ENCODE peak calls at places on chromosomes 1 and 21, in five cellular contexts. Q is CD8-positive, alpha-beta memory T cell; D is non-pigmented ciliary epithelial cell; F is foreskin keratinocyte; N is stimulated activated CD8-positive, alpha-beta memory T cell treated with anti-CD3 and anti-CD28 coated beads, Interleukin-15, amount 100 ng/mL, for 24 hours. K is an unnamed sample.

GRCh38 chr1:93620841-93621210 is 60.8 kb downstream of the BCAR3 start:
- DNase-seq in F (no peak), D (no peak), N (no peak), Q (no peak), K (no peak)

GRCh38 chr21:14864211-14865021 is 200.4 kb downstream of the NRIP1 start:
- DNase-seq in D (no peak), F (no peak), Q (no peak), N (no peak), K (peak; percentile 73)

GRCh38 chr1:220028496-220028895 is 17.8 kb downstream of the EPRS1 start:
- DNase-seq in N (no peak), Q (no peak), F (no peak), D (no peak), K (no peak)

GRCh38 chr1:202101182-202101581 is 21.5 kb upstream of the GPR37L1 start:
- DNase-seq in Q (no peak), D (no peak), F (no peak), N (no peak), K (no peak)

GRCh38 chr1:204990059-204990664 is 52.9 kb upstream of the CNTN2 start:
- DNase-seq in F (no peak), D (no peak), Q (no peak), N (no peak), K (peak; percentile 41)

GRCh38 chr1:11528636-11529121 is 49.7 kb downstream of the DISP3 start:
- DNase-seq in D (no peak), N (no peak), F (no peak), Q (no peak), K (no peak)

GRCh38 chr1:171484760-171485374 is 463 bp upstream of the PRRC2C start:
- DNase-seq in Q (no peak), N (no peak), F (no peak), D (no peak), K (no peak)

GRCh38 chr1:164515221-164515620 is 43.8 kb upstream of the PBX1 start:
- DNase-seq in F (no peak), D (no peak), Q (no peak), N (no peak), K (no peak)

GRCh38 chr1:197222025-197222685 is 45.9 kb upstream of the CRB1 start:
- DNase-seq in Q (no peak), N (no peak), F (peak; percentile 40), D (no peak), K (no peak)

GRCh38 chr1:225846331-225847310 is 35.6 kb downstream of the TMEM63A start:
- DNase-seq in N (no peak), F (no peak), D (no peak), Q (no peak), K (no peak)

GRCh38 chr1:192592981-192593683 is 17.6 kb downstream of the RGS1 start:
- DNase-seq in D (no peak), Q (no peak), N (no peak), F (no peak), K (no peak)

GRCh38 chr1:234775477-234776246 is 165.7 kb upstream of the IRF2BP2 start:
- DNase-seq in N (no peak), D (no peak), Q (no peak), F (no peak), K (no peak)

GRCh38 chr1:20735581-20736111 is 3.1 kb upstream of the SH2D5 start:
- DNase-seq in F (peak; percentile 99), N (no peak), Q (no peak), D (no peak), K (peak; percentile 3)

GRCh38 chr1:151197863-151198253 is 494 bp upstream of the PIP5K1A start:
- DNase-seq in D (no peak), Q (no peak), F (no peak), N (no peak), K (peak; percentile 7)

GRCh38 chr1:72177711-72178110 is 104.6 kb downstream of the NEGR1 start:
- DNase-seq in F (peak; percentile 8), D (no peak), Q (no peak), N (no peak), K (peak; percentile 16)

GRCh38 chr1:184972281-184973055 is 1.8 kb downstream of the NIBAN1 start:
- DNase-seq in N (no peak), Q (no peak), F (peak; percentile 50), D (no peak), K (peak; percentile 18)

GRCh38 chr1:223844962-223845809 is 561 bp downstream of the TP53BP2 start:
- DNase-seq in Q (peak; percentile 68), D (no peak), F (no peak), N (peak; percentile 24), K (peak; percentile 31)

GRCh38 chr1:204940591-204940990 is 69.9 kb downstream of the NFASC start:
- DNase-seq in Q (no peak), N (no peak), D (no peak), F (peak; percentile 64), K (no peak)

GRCh38 chr1:22850681-22851080 is 122.0 kb downstream of the LACTBL1 start:
- DNase-seq in F (no peak), N (no peak), D (no peak), Q (no peak), K (no peak)

GRCh38 chr1:70205076-70205436 is 323 bp downstream of the LRRC40 start:
- DNase-seq in D (no peak), N (no peak), Q (no peak), F (no peak), K (no peak)

GRCh38 chr21:18499761-18500376 is 96.3 kb upstream of the TMPRSS15 start:
- DNase-seq in N (no peak), Q (no peak), D (peak; percentile 5), F (no peak), K (peak; percentile 29)

GRCh38 chr21:26070822-26071425 is 99.6 kb downstream of the APP start:
- DNase-seq in F (no peak), D (no peak), N (no peak), Q (no peak), K (peak; percentile 48)

GRCh38 chr1:180274221-180274620 is 44.2 kb downstream of the LHX4 start:
- DNase-seq in Q (no peak), F (no peak), D (no peak), N (no peak), K (no peak)

GRCh38 chr1:84862810-84863251 is 30.2 kb downstream of the LPAR3 start:
- DNase-seq in N (no peak), Q (peak; percentile 22), D (no peak), F (no peak), K (no peak)

GRCh38 chr1:89598450-89599331 is 34.2 kb upstream of the LRRC8C start:
- DNase-seq in F (no peak), N (no peak), Q (no peak), D (no peak), K (peak; percentile 32)

GRCh38 chr1:8118031-8118451 is 91.9 kb upstream of the ERRFI1 start:
- DNase-seq in N (no peak), F (no peak), Q (no peak), D (no peak), K (peak; percentile 67)

GRCh38 chr1:58870298-58870676 is 86.4 kb upstream of the JUN start:
- DNase-seq in N (no peak), Q (no peak), D (no peak), F (no peak), K (peak; percentile 88)

GRCh38 chr1:200724064-200724463 is 14.6 kb upstream of the CAMSAP2 start:
- DNase-seq in N (no peak), F (no peak), Q (no peak), D (no peak), K (no peak)

GRCh38 chr1:94013331-94013925 is 104.2 kb upstream of the GCLM start:
- DNase-seq in F (no peak), N (no peak), D (no peak), Q (no peak), K (no peak)

GRCh38 chr1:29736582-29737188 is 500.4 kb downstream of the PTPRU start:
- DNase-seq in Q (no peak), N (no peak), D (no peak), F (no peak), K (peak; percentile 46)

GRCh38 chr21:45724994-45725843 is 81.7 kb downstream of the PCBP3 start:
- DNase-seq in N (no peak), F (no peak), D (no peak), Q (no peak), K (no peak)

GRCh38 chr1:39720094-39720999 is 18.3 kb upstream of the PPIE start:
- DNase-seq in F (no peak), Q (no peak), N (no peak), D (no peak), K (peak; percentile 32)

GRCh38 chr1:247111636-247112478 is 7.7 kb upstream of the ZNF669 start:
- DNase-seq in Q (no peak), F (no peak), N (no peak), D (no peak), K (peak; percentile 28)

GRCh38 chr1:197837911-197838310 is 62.6 kb upstream of the DENND1B start:
- DNase-seq in Q (no peak), D (no peak), N (no peak), F (no peak), K (no peak)

GRCh38 chr1:185813401-185813979 is 79.3 kb downstream of the HMCN1 start:
- DNase-seq in Q (no peak), N (no peak), F (peak; percentile 11), D (peak; percentile 34), K (peak; percentile 58)

GRCh38 chr1:240247899-240248298 is 156.2 kb downstream of the FMN2 start:
- DNase-seq in D (no peak), N (no peak), F (no peak), Q (no peak), K (no peak)

GRCh38 chr1:7424352-7424890 is 346.7 kb upstream of the VAMP3 start:
- DNase-seq in F (no peak), N (no peak), D (no peak), Q (no peak), K (peak; percentile 62)

GRCh38 chr1:236057546-236057945 is 7.3 kb downstream of the NID1 start:
- DNase-seq in D (no peak), F (no peak), N (no peak), Q (no peak), K (no peak)

GRCh38 chr1:159562680-159563079 is 24.9 kb upstream of the APCS start:
- DNase-seq in D (no peak), F (no peak), Q (no peak), N (no peak), K (no peak)

GRCh38 chr1:1260843-1261560 is 12.7 kb downstream of the UBE2J2 start:
- DNase-seq in F (no peak), N (no peak), Q (no peak), D (no peak), K (no peak)